ENCODE peak calls at places on chromosomes 2 and 18, in four cellular contexts. One of them, this sample, is unnamed.

GRCh38 chr2:94763318-94763717 is 107.9 kb upstream of the TEKT4 start:
- DNase-seq in upper lobe of left lung: no peak
- DNase-seq in uterus: no peak
- DNase-seq in AG09309: no peak
- DNase-seq in this sample: no peak

GRCh38 chr2:107542314-107542740 is 284.4 kb upstream of the RGPD4 start:
- DNase-seq in uterus: no peak
- DNase-seq in AG09309: no peak
- DNase-seq in upper lobe of left lung: no peak
- DNase-seq in this sample: no peak

GRCh38 chr2:20577495-20578235 is 73.2 kb downstream of the HS1BP3 start:
- DNase-seq in upper lobe of left lung: no peak
- DNase-seq in uterus: no peak
- DNase-seq in AG09309: no peak
- DNase-seq in this sample: peak; percentile 40

GRCh38 chr2:68435605-68436004 is 31.5 kb downstream of the FBXO48 start:
- DNase-seq in upper lobe of left lung: no peak
- DNase-seq in AG09309: peak; percentile 29
- DNase-seq in uterus: no peak
- DNase-seq in this sample: no peak

GRCh38 chr18:24006731-24007308 is 7.7 kb upstream of the TTC39C start:
- DNase-seq in uterus: no peak
- DNase-seq in AG09309: no peak
- DNase-seq in upper lobe of left lung: no peak
- DNase-seq in this sample: no peak

GRCh38 chr2:72349016-72349415 is 201.4 kb upstream of the CYP26B1 start:
- DNase-seq in upper lobe of left lung: no peak
- DNase-seq in AG09309: no peak
- DNase-seq in uterus: no peak
- DNase-seq in this sample: no peak

GRCh38 chr2:70977605-70978205 is 725 bp upstream of the ANKRD53 start:
- DNase-seq in AG09309: peak; percentile 47
- DNase-seq in upper lobe of left lung: peak; percentile 54
- DNase-seq in uterus: peak; percentile 49
- DNase-seq in this sample: peak; percentile 48

GRCh38 chr2:120740765-120741513 is 5.3 kb downstream of the GLI2 start:
- DNase-seq in AG09309: no peak
- DNase-seq in uterus: no peak
- DNase-seq in upper lobe of left lung: peak; percentile 20
- DNase-seq in this sample: peak; percentile 38

GRCh38 chr2:20514596-20515269 is 67.9 kb downstream of the RHOB start:
- DNase-seq in uterus: no peak
- DNase-seq in AG09309: peak; percentile 88
- DNase-seq in upper lobe of left lung: no peak
- DNase-seq in this sample: peak; percentile 73

GRCh38 chr18:54223568-54224241 is 764 bp downstream of the MBD2 start:
- DNase-seq in AG09309: peak; percentile 87
- DNase-seq in uterus: peak; percentile 65
- DNase-seq in upper lobe of left lung: peak; percentile 44
- DNase-seq in this sample: peak; percentile 79

GRCh38 chr2:54673501-54673998 is 49.9 kb upstream of the EML6 start:
- DNase-seq in uterus: peak; percentile 83
- DNase-seq in upper lobe of left lung: peak; percentile 92
- DNase-seq in AG09309: no peak
- DNase-seq in this sample: peak; percentile 92

GRCh38 chr18:46939337-46939963 is 22.0 kb downstream of the KATNAL2 start:
- DNase-seq in uterus: no peak
- DNase-seq in AG09309: no peak
- DNase-seq in upper lobe of left lung: no peak
- DNase-seq in this sample: no peak

GRCh38 chr2:12852135-12852534 is 135.4 kb downstream of the TRIB2 start:
- DNase-seq in upper lobe of left lung: no peak
- DNase-seq in AG09309: no peak
- DNase-seq in uterus: no peak
- DNase-seq in this sample: no peak

GRCh38 chr2:46127176-46127575 is 170.0 kb upstream of the EPAS1 start:
- DNase-seq in AG09309: no peak
- DNase-seq in uterus: no peak
- DNase-seq in upper lobe of left lung: no peak
- DNase-seq in this sample: no peak

GRCh38 chr2:127259355-127259754 is 34.6 kb downstream of the ERCC3 start:
- DNase-seq in upper lobe of left lung: no peak
- DNase-seq in AG09309: no peak
- DNase-seq in uterus: no peak
- DNase-seq in this sample: no peak

GRCh38 chr2:20584637-20585321 is 66.1 kb downstream of the HS1BP3 start:
- DNase-seq in AG09309: peak; percentile 88
- DNase-seq in uterus: no peak
- DNase-seq in upper lobe of left lung: no peak
- DNase-seq in this sample: peak; percentile 28

GRCh38 chr2:147405651-147406050 is 439.2 kb upstream of the ACVR2A start:
- DNase-seq in AG09309: no peak
- DNase-seq in upper lobe of left lung: no peak
- DNase-seq in uterus: no peak
- DNase-seq in this sample: no peak

GRCh38 chr2:208142255-208142924 is 3.6 kb downstream of the CRYGB start:
- DNase-seq in AG09309: peak; percentile 4
- DNase-seq in upper lobe of left lung: no peak
- DNase-seq in uterus: no peak
- DNase-seq in this sample: no peak

GRCh38 chr2:79887747-79888374 is 375.0 kb downstream of the CTNNA2 start:
- DNase-seq in upper lobe of left lung: no peak
- DNase-seq in uterus: no peak
- DNase-seq in AG09309: peak; percentile 2
- DNase-seq in this sample: no peak

GRCh38 chr2:100976634-100977391 is 25.3 kb upstream of the RPL31 start:
- DNase-seq in upper lobe of left lung: no peak
- DNase-seq in AG09309: no peak
- DNase-seq in uterus: no peak
- DNase-seq in this sample: no peak

GRCh38 chr2:170394988-170395387 is 217.0 kb downstream of the MYO3B start:
- DNase-seq in AG09309: no peak
- DNase-seq in uterus: no peak
- DNase-seq in upper lobe of left lung: no peak
- DNase-seq in this sample: no peak

GRCh38 chr2:74142340-74142739 is 5.4 kb downstream of the BOLA3 start:
- DNase-seq in uterus: no peak
- DNase-seq in upper lobe of left lung: no peak
- DNase-seq in AG09309: no peak
- DNase-seq in this sample: no peak

GRCh38 chr2:73107211-73107926 is 5.4 kb downstream of the RAB11FIP5 start:
- DNase-seq in uterus: no peak
- DNase-seq in AG09309: no peak
- DNase-seq in upper lobe of left lung: no peak
- DNase-seq in this sample: peak; percentile 40

GRCh38 chr18:12554796-12555388 is 103.0 kb downstream of the SPIRE1 start:
- DNase-seq in upper lobe of left lung: no peak
- DNase-seq in AG09309: no peak
- DNase-seq in uterus: no peak
- DNase-seq in this sample: no peak

GRCh38 chr18:48133675-48134251 is 203.3 kb upstream of the SMAD2 start:
- DNase-seq in uterus: no peak
- DNase-seq in upper lobe of left lung: peak; percentile 53
- DNase-seq in AG09309: no peak
- DNase-seq in this sample: no peak

GRCh38 chr18:7011142-7011541 is 106.5 kb downstream of the LAMA1 start:
- DNase-seq in AG09309: no peak
- DNase-seq in upper lobe of left lung: no peak
- DNase-seq in uterus: no peak
- DNase-seq in this sample: no peak